ENCODE peak calls at places on chromosomes 5 and 9, in eight cellular contexts. G is astrocyte, D is right lobe of liver, C is lower lobe of right lung, P is left ventricle myocardium inferior, Y is PC-9, I is K562, T is tibial nerve. H is an unnamed sample. For H3K27me3, the result is how much of the 10 kb centered on the place peaks cover.

GRCh38 chr9:18985464-18985951 is 47.5 kb downstream of the SAXO1 start:
- DNase-seq in G (no peak), D (no peak), C (peak), P (no peak), Y (no peak), I (no peak), T (no peak), H (no peak)

GRCh38 chr5:133930061-133930823 is 38.2 kb downstream of the C5orf15 start:
- DNase-seq in G (peak), D (no peak), C (no peak), P (no peak), Y (no peak), I (peak), T (no peak), H (peak)

GRCh38 chr9:136688274-136689107 is 1.2 kb upstream of the AGPAT2 start:
- DNase-seq in G (no peak), D (no peak), C (no peak), P (peak), Y (no peak), I (no peak), T (no peak), H (no peak)

GRCh38 chr9:36870960-36871359 is 163.1 kb downstream of the PAX5 start:
- DNase-seq in G (no peak), D (no peak), C (no peak), P (no peak), Y (no peak), I (no peak), T (no peak), H (peak)

GRCh38 chr9:121620777-121621437 is 30.5 kb upstream of the DAB2IP start:
- DNase-seq in G (no peak), D (no peak), C (no peak), P (no peak), Y (peak), I (peak), T (no peak), H (no peak)

GRCh38 chr5:154459015-154459414 is 13.2 kb downstream of the SAP30L start:
- DNase-seq in G (no peak), D (no peak), C (no peak), P (no peak), Y (no peak), I (no peak), T (no peak), H (no peak)

GRCh38 chr5:170195876-170196275 is 36.9 kb upstream of the C5orf58 start:
- DNase-seq in G (no peak), D (no peak), C (no peak), P (no peak), Y (no peak), I (no peak), T (no peak), H (no peak)

GRCh38 chr5:67004730-67005350 is 191.8 kb downstream of the CD180 start:
- DNase-seq in G (no peak), D (no peak), C (no peak), P (no peak), Y (no peak), I (no peak), T (no peak), H (no peak)

GRCh38 chr9:122228906-122229837 is at the start of gene LHX6:
- DNase-seq in G (peak), D (no peak), C (no peak), P (no peak), Y (no peak), I (peak), T (no peak), H (no peak)

GRCh38 chr5:139843991-139844390 is 48.4 kb downstream of the PSD2 start:
- DNase-seq in G (no peak), D (no peak), C (no peak), P (no peak), Y (no peak), I (no peak), T (no peak), H (peak)

GRCh38 chr9:134747951-134748489 is 106.4 kb downstream of the COL5A1 start:
- DNase-seq in G (no peak), D (no peak), C (no peak), P (no peak), Y (no peak), I (no peak), T (no peak), H (no peak)
- H3K4me3 ChIP-seq in G (no peak), D (no peak), C (no peak), P (no peak), Y (no peak), I (no peak), T (no peak), H (no peak)

GRCh38 chr5:119355636-119356383 is at the start of gene TNFAIP8:
- DNase-seq in G (peak), D (peak), C (peak), P (peak), Y (peak), I (no peak), T (peak), H (peak)
- H3K27ac ChIP-seq in G (peak), D (peak), C (peak), P (peak), Y (peak), I (no peak), T (peak), H (no peak)

GRCh38 chr9:134936762-134937555 is 19.2 kb upstream of the FCN1 start:
- DNase-seq in G (no peak), D (no peak), C (peak), P (no peak), Y (no peak), I (no peak), T (no peak), H (peak)

GRCh38 chr9:134937566-134938345 is 20.0 kb upstream of the FCN1 start:
- DNase-seq in G (no peak), D (no peak), C (no peak), P (no peak), Y (no peak), I (no peak), T (no peak), H (peak)

GRCh38 chr9:134939836-134940235 is 22.1 kb upstream of the FCN1 start:
- DNase-seq in G (no peak), D (no peak), C (no peak), P (no peak), Y (no peak), I (no peak), T (no peak), H (peak)

GRCh38 chr9:134939080-134939733 is 21.5 kb upstream of the FCN1 start:
- DNase-seq in G (no peak), D (no peak), C (no peak), P (no peak), Y (no peak), I (no peak), T (no peak), H (peak)

GRCh38 chr9:134938346-134939079 is 20.8 kb upstream of the FCN1 start:
- DNase-seq in G (no peak), D (no peak), C (no peak), P (no peak), Y (no peak), I (no peak), T (no peak), H (peak)
- H3K27me3 ChIP-seq in G (under half), D (under half), C (half or more), P (half or more), Y (half or more), I (half or more), T (half or more), H (under half)

DNA sequence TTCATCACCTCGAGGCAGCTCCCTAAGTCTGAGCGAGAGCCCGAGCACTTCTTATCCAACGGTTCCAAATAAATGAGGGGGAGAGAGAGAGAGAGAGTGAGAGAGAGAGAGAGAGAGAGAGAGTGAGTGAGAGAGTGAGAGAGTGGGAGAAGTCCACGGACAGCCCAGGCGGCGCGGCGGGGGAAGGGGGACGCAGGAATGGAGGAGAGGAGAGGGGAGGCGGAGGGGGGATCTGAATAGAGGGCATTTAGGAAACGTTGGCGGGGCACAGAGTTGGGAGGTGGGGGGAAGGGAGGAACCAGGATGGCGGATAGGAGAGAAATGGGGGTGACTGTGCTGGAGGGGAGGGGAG is 481 bp upstream of the BASP1 start:
- DNase-seq in G (peak), D (no peak), C (peak), P (no peak), Y (no peak), I (no peak), T (no peak), H (peak)
- H3K4me3 ChIP-seq in G (peak), D (peak), C (peak), P (peak), Y (no peak), I (no peak), T (peak), H (peak)

DNA sequence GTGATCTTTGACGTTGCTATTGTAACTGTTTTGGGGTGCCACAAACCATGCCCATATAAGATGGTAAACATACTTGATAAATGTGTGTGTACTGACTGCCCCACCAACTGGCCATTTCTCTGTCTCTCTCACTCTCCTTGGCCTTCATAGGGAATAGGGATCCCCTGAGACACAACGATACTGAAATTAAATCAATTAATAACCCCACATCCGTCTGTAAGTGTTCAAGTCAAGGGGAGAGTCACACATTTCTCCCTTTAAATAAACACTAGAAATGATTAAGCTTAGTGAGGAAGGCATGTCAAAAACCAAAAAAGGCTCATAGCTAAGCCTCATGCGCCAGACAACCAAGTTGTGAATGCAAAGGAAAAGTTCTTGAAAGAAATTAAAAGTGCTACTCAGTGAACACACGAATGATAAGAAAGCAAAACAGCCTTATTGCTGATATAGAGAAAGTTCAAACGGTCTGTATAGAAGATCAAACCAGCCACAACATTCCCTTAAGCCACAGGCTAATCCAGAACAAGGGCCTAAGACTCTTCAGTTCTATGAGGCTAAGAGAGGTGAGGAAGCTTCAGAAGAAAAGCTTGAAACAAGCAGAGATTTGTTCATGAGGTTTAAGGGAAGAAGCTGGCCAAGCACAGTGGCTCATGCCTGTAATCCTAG is 111.1 kb downstream of the UGCG start:
- DNase-seq in G (peak), D (no peak), C (no peak), P (no peak), Y (no peak), I (no peak), T (no peak), H (no peak)
- H3K27ac ChIP-seq in G (no peak), D (no peak), C (no peak), P (no peak), Y (no peak), I (no peak), T (no peak), H (no peak)

DNA sequence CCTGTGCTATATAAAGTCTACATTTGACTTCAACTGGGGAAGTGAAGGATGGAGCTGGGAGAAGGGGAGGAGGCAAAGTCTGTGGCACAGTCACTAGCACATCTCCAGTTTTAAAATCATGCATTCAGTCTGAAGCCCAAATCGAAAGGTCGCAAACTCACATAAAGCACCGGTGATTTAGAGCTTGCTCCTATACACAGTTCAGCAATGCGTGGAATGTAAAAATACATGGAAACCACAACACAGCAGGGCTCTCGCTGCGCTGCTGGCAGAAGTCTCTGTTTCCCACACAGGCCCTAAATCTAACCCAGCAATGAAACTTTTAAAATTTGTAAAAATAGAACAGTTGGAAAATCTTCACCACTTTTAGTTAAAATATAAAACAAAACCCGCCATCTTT is 68.2 kb downstream of the EBF1 start:
- DNase-seq in G (peak), D (no peak), C (no peak), P (no peak), Y (no peak), I (no peak), T (no peak), H (no peak)
- H3K27me3 ChIP-seq in G (under half), D (under half), C (under half), P (under half), Y (under half), I (under half), T (under half), H (under half)

GRCh38 chr5:159330131-159330530 is at the start of gene IL12B:
- DNase-seq in G (peak), D (no peak), C (no peak), P (no peak), Y (no peak), I (no peak), T (no peak), H (no peak)

GRCh38 chr5:159336586-159337290 is 6.5 kb upstream of the IL12B start:
- DNase-seq in G (no peak), D (no peak), C (no peak), P (no peak), Y (no peak), I (no peak), T (no peak), H (no peak)

GRCh38 chr5:159332800-159333563 is 2.7 kb upstream of the IL12B start:
- DNase-seq in G (no peak), D (no peak), C (no peak), P (no peak), Y (no peak), I (no peak), T (no peak), H (no peak)

GRCh38 chr5:159331099-159331973 is 1.0 kb upstream of the IL12B start:
- DNase-seq in G (no peak), D (peak), C (peak), P (peak), Y (peak), I (peak), T (peak), H (peak)
- H3K4me3 ChIP-seq in G (peak), D (peak), C (peak), P (peak), Y (peak), I (peak), T (peak), H (peak)

GRCh38 chr5:57832873-57833272 is 350.3 kb upstream of the ACTBL2 start:
- DNase-seq in G (no peak), D (no peak), C (no peak), P (no peak), Y (peak), I (no peak), T (no peak), H (no peak)
- H3K27ac ChIP-seq in G (peak), D (no peak), C (no peak), P (peak), Y (no peak), I (no peak), T (no peak), H (no peak)

GRCh38 chr9:93951655-93952118 is 3.5 kb downstream of the BARX1 start:
- DNase-seq in G (no peak), D (no peak), C (no peak), P (no peak), Y (no peak), I (no peak), T (no peak), H (no peak)
- H3K27me3 ChIP-seq in G (half or more), D (under half), C (half or more), P (half or more), Y (under half), I (half or more), T (half or more), H (under half)

DNA sequence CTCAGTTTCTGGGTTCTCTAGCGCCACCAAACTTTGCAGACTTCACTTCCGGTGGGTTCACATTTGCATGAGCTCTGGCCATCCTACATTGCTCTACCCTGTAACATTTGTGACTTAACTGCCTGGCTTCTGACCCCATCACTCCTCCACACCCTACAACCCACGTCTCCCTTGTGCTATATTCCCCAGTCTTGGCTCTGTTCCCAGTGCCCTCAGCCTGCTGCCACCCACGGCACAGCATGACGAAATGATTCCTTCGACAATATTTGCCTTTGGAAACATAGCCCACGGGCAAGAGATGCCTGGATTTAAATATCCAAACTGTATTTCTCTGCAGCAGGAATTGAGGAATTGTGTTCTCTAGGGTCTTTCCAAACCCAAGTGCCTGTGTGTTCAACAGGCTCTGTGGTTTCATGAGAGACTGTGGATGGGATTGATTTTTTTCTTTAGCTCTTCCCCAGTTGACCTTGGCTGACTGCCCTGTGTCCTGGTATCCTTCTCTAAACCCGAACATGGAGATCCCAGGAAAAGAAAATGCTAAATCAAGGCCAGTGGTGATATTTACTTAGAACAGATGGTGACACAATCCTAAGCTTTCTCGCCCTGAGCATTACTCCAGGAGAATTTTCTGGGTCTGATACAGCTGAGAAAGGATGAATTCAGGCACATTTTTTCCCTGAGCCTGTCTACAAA is 44.4 kb upstream of the GRIA1 start:
- DNase-seq in G (no peak), D (peak), C (peak), P (no peak), Y (no peak), I (no peak), T (peak), H (peak)
- H3K4me3 ChIP-seq in G (no peak), D (no peak), C (no peak), P (no peak), Y (no peak), I (no peak), T (no peak), H (no peak)

H was measured in aorta.